ENCODE peak calls at places on chromosome 10, in seven cellular contexts. N is cardiac muscle cell, E is fibroblast of pulmonary artery, P is kidney epithelial cell, F is omental fat pad, C is RWPE2, S is fibroblast of the aortic adventitia. H is an unnamed sample.

GRCh38 chr10:32577448-32577847 is 131.5 kb downstream of the CCDC7 start:
- DNase-seq in N (no peak), E (no peak), P (peak), F (no peak), C (no peak), S (no peak), H (no peak)

GRCh38 chr10:104045151-104046089 is 40.3 kb downstream of the COL17A1 start:
- DNase-seq in N (peak), E (peak), P (no peak), F (no peak), C (no peak), S (peak), H (peak)

GRCh38 chr10:124106241-124106905 is 13.0 kb upstream of the CHST15 start:
- DNase-seq in N (no peak), E (peak), P (peak), F (peak), C (no peak), S (peak), H (peak)

GRCh38 chr10:95388072-95388471 is 97.3 kb upstream of the PDLIM1 start:
- DNase-seq in N (no peak), E (no peak), P (no peak), F (no peak), C (no peak), S (no peak), H (no peak)

GRCh38 chr10:51852297-51852696 is 152.9 kb upstream of the CSTF2T start:
- DNase-seq in N (no peak), E (no peak), P (no peak), F (no peak), C (no peak), S (no peak), H (no peak)

GRCh38 chr10:71372882-71373495 is 23.7 kb upstream of the CDH23 start:
- DNase-seq in N (no peak), E (no peak), P (no peak), F (no peak), C (no peak), S (no peak), H (peak)

GRCh38 chr10:69337312-69338132 is 59.2 kb downstream of the HK1 start:
- DNase-seq in N (no peak), E (peak), P (peak), F (no peak), C (peak), S (peak), H (no peak)

GRCh38 chr10:97721871-97722780 is 8.6 kb downstream of the MARVELD1 start:
- DNase-seq in N (no peak), E (no peak), P (no peak), F (no peak), C (no peak), S (no peak), H (no peak)

GRCh38 chr10:36141786-36142560 is 499.9 kb upstream of the FZD8 start:
- DNase-seq in N (no peak), E (no peak), P (no peak), F (no peak), C (no peak), S (no peak), H (no peak)

GRCh38 chr10:88170628-88171027 is 307.2 kb downstream of the PTEN start:
- DNase-seq in N (no peak), E (no peak), P (no peak), F (no peak), C (no peak), S (no peak), H (no peak)

GRCh38 chr10:108735380-108735779 is 1187.9 kb downstream of the XPNPEP1 start:
- DNase-seq in N (no peak), E (peak), P (peak), F (no peak), C (no peak), S (peak), H (no peak)

GRCh38 chr10:17607603-17608332 is 9.4 kb downstream of the HACD1 start:
- DNase-seq in N (peak), E (peak), P (no peak), F (no peak), C (no peak), S (peak), H (peak)

GRCh38 chr10:25261571-25261970 is 86.8 kb downstream of the GPR158 start:
- DNase-seq in N (no peak), E (no peak), P (no peak), F (no peak), C (no peak), S (no peak), H (no peak)

GRCh38 chr10:76192694-76193304 is 761.4 kb downstream of the LRMDA start:
- DNase-seq in N (no peak), E (no peak), P (no peak), F (no peak), C (no peak), S (no peak), H (no peak)

GRCh38 chr10:99667108-99667751 is 7.9 kb downstream of the ENTPD7 start:
- DNase-seq in N (no peak), E (peak), P (peak), F (no peak), C (no peak), S (peak), H (no peak)

GRCh38 chr10:99372546-99373271 is 43.6 kb downstream of the CNNM1 start:
- DNase-seq in N (no peak), E (peak), P (no peak), F (no peak), C (no peak), S (peak), H (no peak)

GRCh38 chr10:16259726-16260125 is 177.1 kb upstream of the PTER start:
- DNase-seq in N (no peak), E (no peak), P (no peak), F (no peak), C (no peak), S (no peak), H (no peak)

GRCh38 chr10:43204943-43205671 is 61.8 kb downstream of the RASGEF1A start:
- DNase-seq in N (peak), E (peak), P (no peak), F (peak), C (peak), S (peak), H (peak)
- TF ChIP-seq CTCF in N (peak), E (peak), P (peak), F (no peak), C (peak), S (peak), H (peak)

GRCh38 chr10:91410638-91411367 is 659 bp downstream of the HECTD2 start:
- DNase-seq in N (no peak), E (peak), P (no peak), F (no peak), C (no peak), S (peak), H (peak)
- TF ChIP-seq CTCF in N (no peak), E (no peak), P (no peak), F (no peak), C (peak), S (no peak), H (no peak)

GRCh38 chr10:13483073-13483472 is 45.7 kb downstream of the BEND7 start:
- DNase-seq in N (no peak), E (no peak), P (no peak), F (no peak), C (no peak), S (no peak), H (peak)

GRCh38 chr10:13483951-13484350 is 44.9 kb downstream of the BEND7 start:
- DNase-seq in N (no peak), E (no peak), P (no peak), F (no peak), C (no peak), S (no peak), H (peak)

GRCh38 chr10:13489035-13489434 is 39.8 kb downstream of the BEND7 start:
- DNase-seq in N (no peak), E (no peak), P (no peak), F (no peak), C (no peak), S (no peak), H (no peak)

GRCh38 chr10:13481690-13482089 is 47.1 kb downstream of the BEND7 start:
- DNase-seq in N (no peak), E (no peak), P (no peak), F (no peak), C (no peak), S (no peak), H (no peak)

DNA sequence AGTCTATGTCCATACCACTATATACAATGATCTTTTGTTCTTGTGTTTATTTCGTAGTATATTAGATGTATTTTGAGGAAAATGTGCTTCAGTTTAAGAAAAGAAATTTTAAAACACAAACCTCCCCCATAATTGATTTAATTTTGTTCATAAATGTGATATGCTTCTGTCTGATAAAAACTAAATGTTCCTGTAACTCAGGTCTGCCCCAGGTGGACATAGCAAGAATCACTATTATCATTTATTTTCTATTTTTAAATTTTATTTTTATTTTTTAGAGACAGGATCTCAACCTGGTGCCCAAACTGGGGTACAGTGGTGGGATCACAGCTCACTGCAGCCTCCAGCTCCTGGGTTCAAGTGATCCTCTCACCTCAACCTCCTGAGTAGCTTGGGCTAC is 43.2 kb downstream of the BEND7 start:
- DNase-seq in N (peak), E (peak), P (no peak), F (no peak), C (no peak), S (peak), H (no peak)
- TF ChIP-seq CTCF in N (peak), E (peak), P (peak), F (no peak), C (peak), S (peak), H (peak)

GRCh38 chr10:34282186-34282585 is 532.9 kb downstream of the PARD3 start:
- DNase-seq in N (no peak), E (no peak), P (no peak), F (no peak), C (no peak), S (no peak), H (no peak)

GRCh38 chr10:34275626-34276025 is 539.5 kb downstream of the PARD3 start:
- DNase-seq in N (no peak), E (no peak), P (no peak), F (no peak), C (no peak), S (peak), H (no peak)

GRCh38 chr10:34281661-34282060 is 533.4 kb downstream of the PARD3 start:
- DNase-seq in N (no peak), E (no peak), P (no peak), F (no peak), C (no peak), S (no peak), H (no peak)

GRCh38 chr10:34286136-34286739 is 528.9 kb downstream of the PARD3 start:
- DNase-seq in N (no peak), E (no peak), P (no peak), F (no peak), C (no peak), S (no peak), H (no peak)

GRCh38 chr10:34280599-34281374 is 534.3 kb downstream of the PARD3 start:
- DNase-seq in N (no peak), E (peak), P (peak), F (peak), C (peak), S (peak), H (no peak)
- TF ChIP-seq CTCF in N (peak), E (peak), P (peak), F (no peak), C (no peak), S (peak), H (no peak)